ENCODE peak calls at places on chromosome X, in five cellular contexts. A is type B pancreatic cell, O is HepG2, S is WTC11, U is NB4. N is an unnamed sample.

GRCh38 chrX:15675490-15675921 is 10.9 kb upstream of the CLTRN start:
- DNase-seq in A (peak), O (no peak), S (peak), U (peak), N (peak)

GRCh38 chrX:111270339-111270738 is at the start of gene CAPN6:
- DNase-seq in A (no peak), O (no peak), S (peak), U (no peak), N (no peak)

GRCh38 chrX:47936224-47936939 is 67.4 kb downstream of the ZNF182 start:
- DNase-seq in A (no peak), O (no peak), S (peak), U (no peak), N (no peak)

GRCh38 chrX:12372111-12372510 is 233.8 kb downstream of the FRMPD4 start:
- DNase-seq in A (no peak), O (no peak), S (no peak), U (no peak), N (no peak)

GRCh38 chrX:154013614-154014360 is 5.9 kb downstream of the IRAK1 start:
- DNase-seq in A (no peak), O (no peak), S (peak), U (peak), N (no peak)

GRCh38 chrX:110477593-110478228 is 119.1 kb downstream of the RTL9 start:
- DNase-seq in A (no peak), O (no peak), S (no peak), U (peak), N (no peak)

GRCh38 chrX:2908125-2908685 is 20.9 kb downstream of the ARSD start:
- DNase-seq in A (no peak), O (no peak), S (no peak), U (no peak), N (no peak)

GRCh38 chrX:129786210-129786651 is 6.5 kb downstream of the SASH3 start:
- DNase-seq in A (no peak), O (no peak), S (no peak), U (peak), N (no peak)

GRCh38 chrX:17459596-17459995 is 84.6 kb downstream of the NHS start:
- DNase-seq in A (no peak), O (no peak), S (no peak), U (no peak), N (no peak)

GRCh38 chrX:103343105-103343504 is 13.1 kb downstream of the TCEAL7 start:
- DNase-seq in A (no peak), O (no peak), S (peak), U (peak), N (no peak)

GRCh38 chrX:50920132-50920531 is 9.6 kb downstream of the BMP15 start:
- DNase-seq in A (no peak), O (peak), S (no peak), U (no peak), N (no peak)

GRCh38 chrX:68249401-68249831 is 183.9 kb downstream of the OPHN1 start:
- DNase-seq in A (no peak), O (no peak), S (no peak), U (no peak), N (no peak)

GRCh38 chrX:36414056-36414455 is 494.5 kb downstream of the CFAP47 start:
- DNase-seq in A (no peak), O (no peak), S (no peak), U (no peak), N (no peak)

GRCh38 chrX:134148293-134148692 is 88.7 kb upstream of the CCDC160 start:
- DNase-seq in A (no peak), O (no peak), S (no peak), U (no peak), N (no peak)

GRCh38 chrX:134146493-134146892 is 90.5 kb upstream of the CCDC160 start:
- DNase-seq in A (no peak), O (peak), S (no peak), U (no peak), N (no peak)

GRCh38 chrX:134139090-134139489 is 97.9 kb upstream of the CCDC160 start:
- DNase-seq in A (no peak), O (no peak), S (no peak), U (no peak), N (no peak)

GRCh38 chrX:134144231-134144630 is 92.8 kb upstream of the CCDC160 start:
- DNase-seq in A (no peak), O (peak), S (no peak), U (peak), N (no peak)
- TF ChIP-seq CTCF in A (peak), O (peak), S (no peak), U (peak), N (peak)

GRCh38 chrX:40266490-40267333 is 169.0 kb upstream of the BCOR start:
- DNase-seq in A (peak), O (peak), S (peak), U (peak), N (peak)
- TF ChIP-seq CTCF in A (peak), O (peak), S (no peak), U (peak), N (peak)

GRCh38 chrX:152915541-152916241 is 17.8 kb downstream of the ZNF185 start:
- DNase-seq in A (no peak), O (peak), S (peak), U (peak), N (no peak)
- TF ChIP-seq CTCF in A (peak), O (peak), S (peak), U (peak), N (peak)

DNA sequence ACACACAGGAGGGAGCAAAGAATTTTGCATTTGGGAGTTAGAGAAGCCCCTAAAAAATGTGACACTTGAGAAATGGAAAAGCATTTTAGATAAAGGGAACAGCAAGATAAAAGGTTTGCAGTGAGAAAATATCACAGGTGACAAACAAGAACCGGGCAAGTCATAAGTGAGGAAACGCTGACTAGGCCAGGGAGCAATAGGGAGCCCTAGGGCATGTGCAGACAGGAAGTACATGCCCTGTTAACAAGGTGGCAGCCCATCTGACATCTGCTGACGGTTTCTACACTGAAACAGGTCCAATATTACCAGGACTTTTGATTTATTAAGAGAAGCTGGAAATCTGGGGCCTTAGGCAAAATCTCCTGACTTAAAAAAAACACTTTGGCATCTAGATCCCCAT is 4.0 kb upstream of the IL13RA1 start:
- DNase-seq in A (no peak), O (no peak), S (no peak), U (no peak), N (no peak)
- TF ChIP-seq CTCF in A (no peak), O (no peak), S (no peak), U (no peak), N (no peak)

GRCh38 chrX:20001615-20002014 is 10.8 kb upstream of the BCLAF3 start:
- DNase-seq in A (no peak), O (no peak), S (no peak), U (no peak), N (no peak)
- TF ChIP-seq CTCF in A (no peak), O (peak), S (no peak), U (no peak), N (no peak)

DNA sequence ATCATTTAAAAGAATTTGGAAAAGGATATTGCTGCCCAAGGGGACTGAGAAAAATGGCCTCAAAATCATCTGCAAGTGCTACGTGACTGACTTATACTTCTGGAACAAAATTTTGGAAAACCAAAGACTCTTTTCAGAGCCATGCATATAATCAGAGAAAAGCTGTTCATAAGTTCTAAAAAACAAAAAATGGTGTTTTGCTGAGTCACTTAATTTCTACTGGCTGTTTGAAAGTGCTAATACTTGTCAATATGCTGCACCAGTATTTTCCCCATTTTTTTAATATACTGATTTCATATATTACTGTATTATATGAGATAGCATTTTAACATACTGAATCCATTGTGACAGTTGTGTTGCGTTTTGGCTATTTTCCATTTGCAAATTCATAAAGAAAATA is 61.5 kb upstream of the ZMAT1 start:
- DNase-seq in A (no peak), O (no peak), S (no peak), U (no peak), N (no peak)
- TF ChIP-seq CTCF in A (no peak), O (no peak), S (no peak), U (no peak), N (no peak)

GRCh38 chrX:46380148-46380752 is 165.0 kb downstream of the ZNF674 start:
- DNase-seq in A (no peak), O (no peak), S (no peak), U (no peak), N (no peak)

GRCh38 chrX:46374371-46374770 is 170.8 kb downstream of the ZNF674 start:
- DNase-seq in A (no peak), O (no peak), S (no peak), U (no peak), N (no peak)

GRCh38 chrX:46381630-46382029 is 163.6 kb downstream of the ZNF674 start:
- DNase-seq in A (no peak), O (peak), S (peak), U (peak), N (no peak)

GRCh38 chrX:46375831-46376230 is 169.4 kb downstream of the ZNF674 start:
- DNase-seq in A (no peak), O (no peak), S (no peak), U (no peak), N (no peak)

DNA sequence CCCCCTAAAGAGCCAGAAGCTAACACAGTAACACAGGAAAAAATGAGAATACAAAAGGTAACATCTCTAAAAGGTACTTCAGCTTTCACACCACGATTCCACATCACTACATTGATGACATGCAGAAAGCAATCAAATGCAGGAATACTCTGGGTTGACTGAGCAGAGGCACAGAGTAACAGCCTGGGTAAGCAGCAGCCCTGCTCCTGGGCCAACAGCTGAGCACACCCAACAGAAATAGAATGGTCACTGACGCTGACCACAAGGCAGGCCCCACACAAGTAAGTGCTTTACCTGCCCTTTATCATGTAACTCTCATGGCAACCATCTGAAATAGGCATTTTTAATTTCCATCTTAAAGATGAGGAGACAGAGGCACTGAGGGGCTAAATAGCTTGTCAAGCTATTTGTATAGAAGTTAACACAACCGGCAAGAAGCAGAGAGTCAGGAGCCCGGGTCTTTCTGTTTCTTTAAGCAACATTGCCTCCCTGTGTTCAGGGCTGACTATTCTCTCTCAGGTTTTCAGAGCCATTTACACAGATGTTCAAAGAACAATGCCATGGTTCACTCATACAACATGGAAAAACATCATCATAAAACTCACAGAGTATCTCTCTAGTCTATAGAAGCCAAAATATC is 168.9 kb downstream of the ZNF674 start:
- DNase-seq in A (no peak), O (peak), S (peak), U (peak), N (peak)
- TF ChIP-seq CTCF in A (peak), O (peak), S (no peak), U (peak), N (peak)

N was measured in LNCaP clone FGC.